ENCODE peak calls at places on chromosome 22, in five cellular contexts. E, W, H, K and F are unnamed samples.

GRCh38 chr22:35915477-35916013 is 113.1 kb downstream of the RBFOX2 start:
- DNase-seq in E (no peak), W (no peak), H (no peak), K (no peak), F (no peak)

GRCh38 chr22:37607912-37608476 is 640 bp upstream of the GGA1 start:
- DNase-seq in E (no peak), W (no peak), H (no peak), K (peak), F (no peak)

GRCh38 chr22:24068717-24069116 is 57.6 kb downstream of the CABIN1 start:
- DNase-seq in E (no peak), W (no peak), H (no peak), K (no peak), F (no peak)

GRCh38 chr22:35399114-35399677 is 744 bp upstream of the MCM5 start:
- DNase-seq in E (no peak), W (no peak), H (no peak), K (peak), F (no peak)

GRCh38 chr22:25420925-25421904 is 143.3 kb upstream of the GRK3 start:
- DNase-seq in E (no peak), W (peak), H (no peak), K (peak), F (no peak)

GRCh38 chr22:39598017-39598965 is 27.7 kb downstream of the CACNA1I start:
- DNase-seq in E (peak), W (no peak), H (no peak), K (no peak), F (peak)

GRCh38 chr22:37703906-37704305 is 7.1 kb downstream of the TRIOBP start:
- DNase-seq in E (no peak), W (no peak), H (no peak), K (no peak), F (no peak)

GRCh38 chr22:27985323-27986275 is 66.5 kb upstream of the PITPNB start:
- DNase-seq in E (no peak), W (no peak), H (no peak), K (no peak), F (no peak)

GRCh38 chr22:42993651-42994275 is 21.2 kb downstream of the PACSIN2 start:
- DNase-seq in E (no peak), W (no peak), H (peak), K (no peak), F (no peak)

GRCh38 chr22:30829901-30830550 is 135.4 kb downstream of the OSBP2 start:
- DNase-seq in E (no peak), W (no peak), H (no peak), K (no peak), F (no peak)
- TF ChIP-seq TAF1 in E (no peak), W (no peak), H (no peak), K (no peak), F (no peak)

GRCh38 chr22:46295277-46295971 is 1.2 kb upstream of the GTSE1 start:
- DNase-seq in E (no peak), W (no peak), H (no peak), K (peak), F (no peak)
- TF ChIP-seq TAF1 in E (no peak), W (no peak), H (no peak), K (no peak), F (no peak)

DNA sequence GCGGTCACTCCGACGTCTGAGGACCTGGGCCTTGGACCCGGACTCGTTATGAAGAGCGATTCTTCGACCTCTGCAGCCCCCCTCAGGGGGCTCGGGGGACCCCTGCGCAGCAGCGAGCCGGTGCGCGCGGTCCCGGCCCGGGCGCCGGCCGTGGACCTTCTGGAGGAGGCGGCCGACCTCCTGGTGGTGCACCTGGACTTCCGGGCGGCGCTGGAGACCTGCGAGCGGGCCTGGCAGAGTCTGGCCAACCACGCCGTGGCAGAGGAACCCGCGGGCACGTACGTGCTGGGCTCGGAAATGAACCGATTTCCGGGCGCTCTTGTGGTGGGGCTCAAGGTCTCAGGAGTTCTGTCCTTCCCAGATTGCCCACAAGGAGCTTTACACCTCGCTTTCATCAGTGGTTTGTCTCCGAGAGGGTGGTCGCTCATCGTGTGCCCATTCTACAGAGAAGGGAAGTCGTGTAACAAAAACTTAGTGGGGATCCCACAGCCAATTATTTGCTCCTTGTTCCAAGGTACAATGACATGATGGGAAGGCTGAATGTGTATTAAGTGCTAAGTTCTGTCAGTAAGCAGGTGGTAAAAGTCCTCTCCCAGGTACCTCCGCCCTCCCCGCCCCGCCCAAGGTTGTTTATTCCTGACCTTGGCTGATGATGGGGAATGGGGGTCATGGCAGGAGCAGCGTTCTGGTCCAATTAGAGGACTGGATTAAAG is 695 bp downstream of the PEX26 start:
- DNase-seq in E (peak), W (no peak), H (peak), K (peak), F (no peak)
- TF ChIP-seq TAF1 in E (no peak), W (peak), H (no peak), K (no peak), F (no peak)

DNA sequence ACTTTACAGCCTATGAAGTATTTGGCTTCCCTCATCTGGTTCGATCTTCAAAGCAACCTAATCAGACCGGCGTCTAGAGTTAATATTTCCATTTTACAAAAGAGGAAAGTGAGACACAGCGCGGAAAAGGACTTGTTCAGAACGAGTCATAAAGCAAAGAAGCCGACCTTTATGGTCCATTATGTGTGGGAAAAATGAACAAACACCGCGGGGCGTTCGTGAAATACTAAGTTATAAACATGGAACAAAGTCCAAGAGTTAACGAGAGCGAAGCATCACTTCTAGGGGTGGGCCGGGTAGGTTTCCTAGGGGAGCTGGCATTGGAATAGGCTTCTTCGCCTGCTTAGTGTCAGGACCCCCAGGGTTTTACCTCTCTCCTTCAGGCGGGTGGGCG is 586 bp downstream of the DUSP18 start:
- DNase-seq in E (no peak), W (no peak), H (peak), K (no peak), F (no peak)
- TF ChIP-seq TAF1 in E (no peak), W (no peak), H (no peak), K (no peak), F (no peak)

DNA sequence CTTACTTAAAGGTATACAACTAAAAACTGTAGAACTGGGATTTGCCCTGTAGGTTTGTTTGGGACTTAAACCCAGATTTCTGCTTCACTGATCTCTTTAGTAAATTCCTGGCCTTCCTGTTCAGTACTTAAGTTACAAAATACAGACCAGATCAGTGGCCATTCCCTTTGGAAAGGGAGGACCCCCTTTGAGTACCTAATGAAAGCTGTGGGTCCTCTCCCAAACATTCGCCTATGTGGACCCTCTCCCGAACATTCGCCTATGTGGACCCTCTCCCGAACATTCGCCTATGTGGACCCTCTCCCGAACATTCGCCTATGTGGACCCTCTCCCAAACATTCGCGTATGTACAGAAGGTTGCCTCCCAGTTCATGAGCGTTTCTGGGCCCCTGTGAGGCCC is 10.3 kb downstream of the L3MBTL2 start:
- DNase-seq in E (no peak), W (no peak), H (no peak), K (no peak), F (no peak)
- TF ChIP-seq TAF1 in E (no peak), W (no peak), H (no peak), K (no peak), F (no peak)

GRCh38 chr22:20023214-20023613 is 2.3 kb downstream of the TANGO2 start:
- DNase-seq in E (no peak), W (no peak), H (no peak), K (no peak), F (no peak)
- TF ChIP-seq TAF1 in E (no peak), W (no peak), H (no peak), K (no peak), F (no peak)

DNA sequence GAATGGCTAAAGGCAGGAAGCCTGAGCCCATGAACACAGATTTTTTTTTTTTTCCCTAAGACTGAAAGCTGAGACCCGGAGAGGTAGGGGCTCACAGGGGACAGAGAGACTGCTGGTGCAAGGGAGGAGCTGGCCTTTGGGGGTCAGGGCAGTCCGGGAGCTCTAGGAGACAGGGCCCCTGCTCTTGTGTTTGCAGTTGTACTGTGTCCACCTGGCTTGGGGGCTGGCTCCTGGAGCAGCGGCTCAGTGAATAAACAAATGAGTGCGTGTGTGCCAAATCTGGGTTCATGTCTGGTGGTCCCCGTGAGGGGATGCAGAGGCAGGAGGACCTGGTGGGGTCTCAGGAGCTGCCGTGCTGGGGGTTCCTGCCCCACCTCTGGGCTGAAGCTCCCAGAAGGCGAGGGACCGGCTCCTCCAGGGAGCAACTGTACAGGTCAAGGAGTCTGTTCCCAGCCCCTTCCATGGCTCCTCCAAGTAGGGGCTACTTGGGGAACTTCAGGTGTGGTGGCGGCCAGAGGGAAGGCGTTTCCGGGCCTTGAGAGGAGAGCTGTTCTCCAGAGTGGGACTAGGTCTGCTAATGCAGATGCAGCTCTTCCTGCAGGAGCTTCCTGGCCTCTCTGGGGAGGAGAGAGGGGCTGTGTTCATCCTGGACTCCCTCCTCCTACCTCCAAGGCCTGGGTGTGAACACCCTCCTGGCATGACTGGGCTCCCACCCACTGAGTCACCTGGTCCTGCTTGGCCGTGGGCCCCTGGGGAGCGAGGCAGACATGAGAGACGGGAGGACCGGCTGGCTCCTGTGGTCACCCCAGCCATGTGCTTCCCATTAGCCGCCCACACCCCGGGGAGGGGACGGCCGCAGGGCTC is 57.6 kb downstream of the FBXO7 start:
- DNase-seq in E (peak), W (no peak), H (peak), K (peak), F (no peak)
- TF ChIP-seq TAF1 in E (no peak), W (no peak), H (peak), K (no peak), F (no peak)

DNA sequence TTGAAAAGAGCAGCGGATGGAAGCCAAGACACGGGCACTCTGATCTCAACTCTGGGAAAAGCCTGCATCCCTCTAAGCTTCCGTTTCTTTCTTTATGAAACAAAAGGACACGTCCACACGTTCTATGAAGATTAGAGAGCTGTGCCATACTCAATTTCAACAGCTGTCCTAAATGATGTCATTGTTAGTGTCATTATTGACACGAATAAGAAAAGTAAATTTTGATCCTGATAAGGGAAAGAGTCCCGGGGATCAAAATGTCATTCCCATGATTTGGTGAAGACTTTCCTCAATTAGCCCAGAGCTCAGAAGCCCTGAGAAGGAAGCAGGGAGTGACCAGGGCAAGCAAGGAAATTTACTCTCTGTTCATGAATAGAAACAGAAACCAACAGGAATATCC is 356.7 kb downstream of the LARGE1 start:
- DNase-seq in E (no peak), W (no peak), H (no peak), K (no peak), F (no peak)
- TF ChIP-seq TAF1 in E (no peak), W (no peak), H (no peak), K (no peak), F (no peak)

DNA sequence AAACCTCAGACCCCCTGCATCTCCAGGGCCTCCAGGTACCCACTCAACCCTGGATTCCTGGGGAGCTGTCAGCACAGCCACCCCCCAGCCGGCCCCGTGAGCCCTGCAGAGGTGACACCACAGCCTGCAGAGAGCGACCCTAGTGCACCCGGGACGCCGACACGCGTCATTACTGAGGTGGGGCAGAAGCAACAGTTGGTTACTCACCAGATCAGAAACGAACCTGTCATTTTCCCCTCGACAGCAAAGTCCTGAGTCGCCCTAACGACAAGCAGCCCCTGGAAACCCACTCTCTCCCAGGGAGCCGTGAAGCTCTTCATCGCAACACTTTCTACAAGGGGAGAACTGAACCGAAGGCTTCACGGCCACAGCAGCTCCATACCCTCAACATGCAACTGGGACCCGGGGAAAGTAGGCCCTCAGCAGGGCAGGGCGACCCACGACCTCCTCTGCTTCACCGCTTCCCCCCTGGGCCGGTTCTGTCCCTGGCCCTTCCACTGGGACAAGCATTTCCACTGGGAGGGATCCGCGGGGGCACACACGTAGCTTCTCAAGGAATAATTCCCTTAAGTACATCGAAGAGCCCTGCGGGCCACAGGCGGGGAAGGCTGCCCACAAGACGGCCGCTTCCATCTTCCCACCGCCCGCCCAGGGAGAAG is 1.6 kb downstream of the BRD1 start:
- DNase-seq in E (no peak), W (no peak), H (peak), K (no peak), F (no peak)
- TF ChIP-seq TAF1 in E (no peak), W (no peak), H (no peak), K (no peak), F (no peak)